ENCODE peak calls at places on chromosomes 6 and 20, in four cellular contexts. L is adipocyte, J is T-helper 1 cell, W is omental fat pad. P is an unnamed sample.

GRCh38 chr6:111478749-111479148 is 4.3 kb downstream of the REV3L start:
- DNase-seq in W (no peak), L (peak), J (no peak), P (peak)

GRCh38 chr6:53611342-53611741 is 54.2 kb downstream of the KLHL31 start:
- DNase-seq in J (no peak), W (no peak), L (no peak), P (no peak)

GRCh38 chr20:62374431-62375152 is 7.5 kb upstream of the LAMA5 start:
- DNase-seq in W (no peak), L (no peak), J (no peak), P (no peak)

GRCh38 chr6:125986956-125987617 is 747 bp downstream of the TRMT11 start:
- DNase-seq in W (no peak), L (peak), J (no peak), P (no peak)

GRCh38 chr20:31862506-31862905 is 7.8 kb downstream of the DUSP15 start:
- DNase-seq in L (no peak), W (no peak), J (no peak), P (no peak)

GRCh38 chr6:112269165-112269564 is 14.8 kb upstream of the LAMA4 start:
- DNase-seq in L (no peak), W (no peak), J (no peak), P (no peak)

GRCh38 chr6:152136449-152136825 is 329.0 kb downstream of the ESR1 start:
- DNase-seq in W (no peak), J (no peak), L (no peak), P (no peak)

GRCh38 chr20:57665589-57665971 is 44.2 kb downstream of the PMEPA1 start:
- DNase-seq in W (no peak), L (no peak), J (no peak), P (no peak)

GRCh38 chr20:37845261-37845681 is 57.7 kb upstream of the VSTM2L start:
- DNase-seq in L (no peak), W (no peak), J (no peak), P (no peak)

GRCh38 chr20:23320317-23320716 is 30.3 kb upstream of the NXT1 start:
- DNase-seq in J (no peak), L (peak), W (no peak), P (no peak)

P was measured in GM13977.